ENCODE peak calls at places on chromosome 11, in seven cellular contexts. I is GM19239; H is activated CD4-positive, alpha-beta T cell treated with anti-CD3 and anti-CD28 coated beads, Interleukin-2, amount 50 U/mL, for 1 hour; G is activated T-helper 1 cell treated with anti-CD3 and anti-CD28 coated beads, Interleukin-2, amount 50 U/mL, for 16 hours; K is HT1080; M is prostate gland; L is stimulated activated CD4-positive, alpha-beta T cell treated with anti-CD3 and anti-CD28 coated beads, Interleukin-4, amount 100 ng/mL, for 1 hour. A is an unnamed sample.

GRCh38 chr11:60785806-60786361 is 751 bp downstream of the MS4A10 start:
- DNase-seq in I (no peak), H (no peak), G (no peak), K (no peak), M (no peak), L (no peak), A (no peak)

GRCh38 chr11:34509336-34509902 is 4.2 kb downstream of the ELF5 start:
- DNase-seq in I (no peak), H (no peak), G (no peak), K (no peak), M (no peak), L (no peak), A (no peak)

GRCh38 chr11:7060828-7061227 is 28.0 kb upstream of the RBMXL2 start:
- DNase-seq in I (no peak), H (no peak), G (no peak), K (no peak), M (no peak), L (no peak), A (no peak)

GRCh38 chr11:6391548-6392134 is 1.4 kb downstream of the SMPD1 start:
- DNase-seq in I (no peak), H (no peak), G (no peak), K (no peak), M (no peak), L (no peak), A (no peak)

GRCh38 chr11:83671295-83671694 is 385.1 kb upstream of the CCDC90B start:
- DNase-seq in I (no peak), H (no peak), G (no peak), K (no peak), M (no peak), L (no peak), A (no peak)

GRCh38 chr11:46914363-46914762 is 4.0 kb downstream of the LRP4 start:
- DNase-seq in I (no peak), H (no peak), G (no peak), K (peak), M (no peak), L (no peak), A (no peak)

GRCh38 chr11:119686483-119686882 is 42.5 kb downstream of the NECTIN1 start:
- DNase-seq in I (no peak), H (no peak), G (no peak), K (no peak), M (peak), L (no peak), A (no peak)

GRCh38 chr11:128501576-128502549 is 85.5 kb downstream of the ETS1 start:
- DNase-seq in I (no peak), H (no peak), G (no peak), K (peak), M (no peak), L (no peak), A (no peak)

GRCh38 chr11:113991170-113991569 is 16.3 kb downstream of the HTR3A start:
- DNase-seq in I (no peak), H (no peak), G (no peak), K (no peak), M (no peak), L (no peak), A (no peak)

GRCh38 chr11:78224906-78225420 is 36.2 kb downstream of the USP35 start:
- DNase-seq in I (no peak), H (no peak), G (no peak), K (no peak), M (no peak), L (no peak), A (no peak)

GRCh38 chr11:79441159-79441875 is 487 bp upstream of the TENM4 start:
- DNase-seq in I (no peak), H (no peak), G (no peak), K (no peak), M (no peak), L (no peak), A (no peak)

GRCh38 chr11:66902486-66903177 is 45.8 kb downstream of the LRFN4 start:
- DNase-seq in I (no peak), H (no peak), G (no peak), K (no peak), M (no peak), L (no peak), A (no peak)